ENCODE peak calls at places on chromosomes 3 and 15, in seven cellular contexts. N is AG10803, O is WTC11, W is HepG2, Z is mammary epithelial cell, C is Calu3, D is foreskin fibroblast. E is an unnamed sample.

GRCh38 chr15:63088532-63089245 is 33.0 kb upstream of the LACTB start:
- DNase-seq in N (no peak), O (no peak), W (no peak), Z (no peak), C (no peak), D (no peak), E (no peak)

GRCh38 chr3:176789281-176789705 is 408.0 kb downstream of the TBL1XR1 start:
- DNase-seq in N (no peak), O (no peak), W (no peak), Z (peak), C (no peak), D (no peak), E (no peak)

GRCh38 chr3:119222400-119222799 is 18.3 kb downstream of the B4GALT4 start:
- DNase-seq in N (no peak), O (no peak), W (no peak), Z (no peak), C (no peak), D (no peak), E (no peak)

GRCh38 chr3:11678735-11679134 is 35.0 kb upstream of the VGLL4 start:
- DNase-seq in N (no peak), O (no peak), W (no peak), Z (no peak), C (no peak), D (peak), E (no peak)

GRCh38 chr3:43923101-43923979 is 232.6 kb downstream of the ABHD5 start:
- DNase-seq in N (no peak), O (no peak), W (no peak), Z (no peak), C (no peak), D (no peak), E (no peak)

GRCh38 chr15:71532994-71533393 is 277.4 kb upstream of the NR2E3 start:
- DNase-seq in N (peak), O (peak), W (peak), Z (peak), C (peak), D (peak), E (no peak)

GRCh38 chr3:51799879-51800757 is 21.1 kb upstream of the IQCF6 start:
- DNase-seq in N (peak), O (no peak), W (peak), Z (peak), C (peak), D (peak), E (no peak)

GRCh38 chr3:10713656-10714055 is 102.4 kb upstream of the SLC6A11 start:
- DNase-seq in N (no peak), O (no peak), W (no peak), Z (no peak), C (no peak), D (no peak), E (no peak)

GRCh38 chr15:64452988-64453688 is 7.2 kb upstream of the ZNF609 start:
- DNase-seq in N (peak), O (no peak), W (no peak), Z (no peak), C (no peak), D (peak), E (no peak)

GRCh38 chr3:49716691-49717538 is 2.6 kb downstream of the AMIGO3 start:
- DNase-seq in N (no peak), O (no peak), W (no peak), Z (no peak), C (no peak), D (no peak), E (no peak)

GRCh38 chr15:49669288-49669687 is 48.4 kb downstream of the DTWD1 start:
- DNase-seq in N (no peak), O (no peak), W (no peak), Z (no peak), C (no peak), D (no peak), E (no peak)

GRCh38 chr3:196559826-196560225 is 8.5 kb downstream of the WDR53 start:
- DNase-seq in N (no peak), O (no peak), W (no peak), Z (no peak), C (no peak), D (peak), E (no peak)

GRCh38 chr15:60844010-60844409 is 365.1 kb upstream of the ICE2 start:
- DNase-seq in N (no peak), O (no peak), W (peak), Z (no peak), C (no peak), D (no peak), E (no peak)

GRCh38 chr3:48128779-48129178 is 59.4 kb downstream of the CDC25A start:
- DNase-seq in N (no peak), O (no peak), W (no peak), Z (peak), C (no peak), D (no peak), E (no peak)

GRCh38 chr3:129868912-129869311 is 24.6 kb downstream of the TMCC1 start:
- DNase-seq in N (no peak), O (no peak), W (no peak), Z (no peak), C (no peak), D (no peak), E (no peak)

GRCh38 chr15:60020736-60021135 is 16.6 kb downstream of the FOXB1 start:
- DNase-seq in N (no peak), O (no peak), W (no peak), Z (peak), C (no peak), D (no peak), E (no peak)

GRCh38 chr3:105253225-105253624 is 113.5 kb upstream of the ALCAM start:
- DNase-seq in N (no peak), O (no peak), W (no peak), Z (no peak), C (no peak), D (no peak), E (no peak)

GRCh38 chr15:63971427-63971805 is 74.9 kb downstream of the DAPK2 start:
- DNase-seq in N (no peak), O (peak), W (no peak), Z (no peak), C (no peak), D (no peak), E (peak)

GRCh38 chr15:41683955-41684354 is 23.8 kb downstream of the MGA start:
- DNase-seq in N (no peak), O (no peak), W (peak), Z (no peak), C (no peak), D (no peak), E (no peak)

GRCh38 chr3:29976871-29977270 is 629.5 kb upstream of the TGFBR2 start:
- DNase-seq in N (no peak), O (no peak), W (no peak), Z (no peak), C (no peak), D (no peak), E (no peak)

GRCh38 chr15:92001307-92001706 is 147.8 kb downstream of the SLCO3A1 start:
- DNase-seq in N (no peak), O (no peak), W (no peak), Z (no peak), C (no peak), D (no peak), E (no peak)

GRCh38 chr15:34582461-34583357 is 742 bp downstream of the GOLGA8B start:
- DNase-seq in N (peak), O (peak), W (no peak), Z (peak), C (peak), D (peak), E (no peak)

GRCh38 chr15:68580883-68581155 is 2.0 kb downstream of the CORO2B start:
- DNase-seq in N (no peak), O (no peak), W (no peak), Z (no peak), C (no peak), D (no peak), E (peak)

GRCh38 chr3:51621091-51621892 is 49.8 kb upstream of the TEX264 start:
- DNase-seq in N (peak), O (no peak), W (peak), Z (peak), C (no peak), D (peak), E (no peak)

GRCh38 chr3:131091768-131092167 is 65.1 kb downstream of the NEK11 start:
- DNase-seq in N (peak), O (no peak), W (peak), Z (peak), C (no peak), D (peak), E (no peak)

GRCh38 chr3:67719333-67719732 is 64.9 kb upstream of the SUCLG2 start:
- DNase-seq in N (peak), O (no peak), W (no peak), Z (peak), C (no peak), D (peak), E (no peak)

GRCh38 chr3:186599142-186599784 is 13.6 kb upstream of the AHSG start:
- DNase-seq in N (no peak), O (no peak), W (peak), Z (no peak), C (peak), D (no peak), E (no peak)

GRCh38 chr15:49406352-49407118 is 16.5 kb upstream of the FGF7 start:
- DNase-seq in N (no peak), O (no peak), W (no peak), Z (no peak), C (no peak), D (no peak), E (peak)

GRCh38 chr15:96329403-96329981 is 1.0 kb upstream of the NR2F2 start:
- DNase-seq in N (no peak), O (no peak), W (no peak), Z (no peak), C (no peak), D (peak), E (no peak)

GRCh38 chr15:26235148-26235769 is 372.1 kb upstream of the ATP10A start:
- DNase-seq in N (no peak), O (peak), W (no peak), Z (no peak), C (no peak), D (no peak), E (no peak)

GRCh38 chr3:17798000-17798399 is 55.6 kb upstream of the TBC1D5 start:
- DNase-seq in N (no peak), O (peak), W (peak), Z (no peak), C (no peak), D (no peak), E (no peak)

GRCh38 chr15:96314508-96314907 is 16.0 kb upstream of the NR2F2 start:
- DNase-seq in N (no peak), O (no peak), W (no peak), Z (no peak), C (no peak), D (no peak), E (no peak)

GRCh38 chr15:31374489-31374888 is 47.9 kb downstream of the KLF13 start:
- DNase-seq in N (peak), O (no peak), W (no peak), Z (no peak), C (no peak), D (no peak), E (no peak)

GRCh38 chr3:32420138-32420981 is 28.7 kb downstream of the CMTM7 start:
- DNase-seq in N (no peak), O (peak), W (peak), Z (peak), C (peak), D (peak), E (no peak)
- TF ChIP-seq CTCF in N (peak), O (no peak), W (peak), Z (peak), C (no peak), D (no peak), E (peak)

GRCh38 chr3:24364359-24364758 is 130.3 kb downstream of the THRB start:
- DNase-seq in N (no peak), O (no peak), W (no peak), Z (no peak), C (no peak), D (no peak), E (no peak)

GRCh38 chr3:24367216-24367615 is 127.4 kb downstream of the THRB start:
- DNase-seq in N (no peak), O (no peak), W (no peak), Z (no peak), C (no peak), D (no peak), E (no peak)

GRCh38 chr3:24367681-24368264 is 126.9 kb downstream of the THRB start:
- DNase-seq in N (no peak), O (no peak), W (no peak), Z (no peak), C (no peak), D (peak), E (no peak)

GRCh38 chr3:24363242-24363641 is 131.4 kb downstream of the THRB start:
- DNase-seq in N (peak), O (no peak), W (peak), Z (no peak), C (no peak), D (peak), E (no peak)

DNA sequence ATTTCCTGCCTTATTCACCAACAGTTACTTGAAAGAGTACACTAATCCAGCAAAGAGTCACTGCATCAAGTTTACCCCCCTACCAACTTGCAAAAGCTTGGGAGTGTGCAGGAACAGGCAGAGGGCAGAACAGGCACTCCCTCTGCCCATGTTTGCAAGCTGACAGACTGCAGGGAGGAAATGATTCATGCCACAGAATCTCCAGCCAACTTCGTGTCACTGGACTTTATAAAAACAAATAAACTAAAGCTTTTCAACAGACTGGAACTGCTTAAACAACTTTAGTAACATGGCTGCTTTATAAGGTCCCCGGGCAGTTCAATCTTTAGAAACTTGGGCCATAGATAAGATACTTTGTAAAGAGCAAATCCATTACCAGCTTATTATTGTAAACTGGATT is 129.5 kb downstream of the THRB start:
- DNase-seq in N (peak), O (no peak), W (peak), Z (peak), C (peak), D (peak), E (no peak)
- TF ChIP-seq CTCF in N (no peak), O (no peak), W (peak), Z (no peak), C (no peak), D (no peak), E (peak)

GRCh38 chr15:75164625-75165024 is 37.1 kb upstream of the C15orf39 start:
- DNase-seq in N (no peak), O (no peak), W (no peak), Z (no peak), C (no peak), D (no peak), E (no peak)
- TF ChIP-seq CTCF in N (no peak), O (no peak), W (no peak), Z (no peak), C (no peak), D (no peak), E (no peak)

GRCh38 chr3:37762286-37762685 is 99.4 kb upstream of the CTDSPL start:
- DNase-seq in N (no peak), O (no peak), W (no peak), Z (no peak), C (no peak), D (no peak), E (no peak)

GRCh38 chr3:37761583-37761982 is 100.1 kb upstream of the CTDSPL start:
- DNase-seq in N (no peak), O (no peak), W (no peak), Z (no peak), C (no peak), D (no peak), E (no peak)

GRCh38 chr3:37763338-37763737 is 98.3 kb upstream of the CTDSPL start:
- DNase-seq in N (no peak), O (no peak), W (no peak), Z (no peak), C (no peak), D (no peak), E (no peak)

GRCh38 chr3:37761043-37761442 is 100.6 kb upstream of the CTDSPL start:
- DNase-seq in N (no peak), O (no peak), W (no peak), Z (no peak), C (no peak), D (no peak), E (no peak)

DNA sequence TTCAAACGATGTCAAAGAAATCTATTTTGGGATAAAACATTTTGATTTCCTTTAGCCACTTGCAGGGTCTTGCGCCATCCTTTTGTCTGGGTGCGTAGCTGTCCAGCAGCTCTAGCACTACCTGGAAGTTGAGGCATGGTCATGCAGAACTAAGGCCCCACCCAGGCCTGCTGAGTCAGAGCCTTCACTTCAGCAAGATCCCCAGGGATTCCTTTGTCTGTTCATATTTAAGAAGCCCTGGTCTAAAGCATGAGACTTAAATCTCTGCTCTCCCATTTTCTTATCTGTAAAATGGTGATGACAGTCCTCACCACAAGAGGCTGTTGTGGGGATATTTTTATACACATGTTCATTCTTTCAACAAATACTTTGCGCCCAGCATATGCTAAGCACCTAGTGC is 99.0 kb upstream of the CTDSPL start:
- DNase-seq in N (peak), O (no peak), W (no peak), Z (no peak), C (no peak), D (peak), E (no peak)
- TF ChIP-seq CTCF in N (no peak), O (no peak), W (no peak), Z (no peak), C (no peak), D (no peak), E (peak)

DNA sequence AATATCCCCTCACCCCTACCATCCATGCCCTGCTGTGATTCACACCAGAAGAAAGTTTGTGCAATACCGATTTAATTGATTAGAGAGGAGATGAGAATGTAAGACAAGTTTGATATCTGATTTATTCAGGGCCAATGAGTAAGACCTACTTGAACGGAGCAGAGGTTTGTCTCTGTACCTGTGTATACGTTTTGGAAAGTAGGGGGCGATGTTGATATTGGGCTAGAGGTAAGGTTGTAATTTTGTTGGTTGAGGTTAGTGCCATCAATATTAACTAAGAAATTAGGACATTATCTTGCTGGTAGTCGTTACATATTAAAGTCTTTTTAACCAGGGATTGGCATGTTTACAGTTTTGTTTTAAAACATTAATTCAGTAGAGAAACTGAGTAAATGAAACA is 20.5 kb downstream of the EAF2 start:
- DNase-seq in N (no peak), O (no peak), W (peak), Z (peak), C (peak), D (no peak), E (no peak)
- TF ChIP-seq CTCF in N (no peak), O (peak), W (peak), Z (peak), C (peak), D (peak), E (peak)

GRCh38 chr3:135918600-135918999 is 46.9 kb upstream of the PPP2R3A start:
- DNase-seq in N (peak), O (no peak), W (peak), Z (peak), C (no peak), D (peak), E (no peak)
- TF ChIP-seq CTCF in N (peak), O (no peak), W (peak), Z (peak), C (peak), D (peak), E (peak)

DNA sequence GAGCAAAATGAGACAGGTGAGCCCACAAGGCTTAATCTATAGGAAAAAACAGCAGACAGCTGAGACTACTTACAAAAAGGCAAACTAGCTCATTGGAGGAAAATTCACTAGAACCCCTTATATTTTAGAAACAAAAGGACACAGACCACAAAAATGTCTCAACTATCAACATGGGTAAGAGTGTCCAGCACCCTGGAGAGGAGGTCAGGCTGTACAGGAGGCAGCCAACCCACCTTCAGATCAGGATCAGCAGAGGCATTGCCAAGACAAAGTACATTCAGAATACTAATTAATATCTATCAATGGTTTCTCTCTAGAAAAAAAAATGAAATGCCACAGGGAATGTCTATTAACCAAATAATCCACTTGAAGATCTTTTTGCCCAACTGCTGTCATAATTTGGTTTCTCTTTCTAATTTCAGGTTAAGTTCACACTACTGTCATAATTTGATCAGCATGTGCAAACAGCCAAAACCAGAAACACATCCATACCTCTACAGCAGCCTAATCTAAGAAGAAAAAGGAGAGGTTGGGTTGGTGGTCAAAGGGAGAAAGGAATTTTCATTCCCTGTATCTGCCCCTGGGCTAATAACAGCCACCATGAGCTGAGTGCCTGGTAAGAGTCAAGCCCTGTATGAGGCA is 26.0 kb upstream of the THBS1 start:
- DNase-seq in N (no peak), O (no peak), W (no peak), Z (no peak), C (no peak), D (no peak), E (no peak)
- TF ChIP-seq CTCF in N (no peak), O (no peak), W (no peak), Z (no peak), C (no peak), D (no peak), E (no peak)

DNA sequence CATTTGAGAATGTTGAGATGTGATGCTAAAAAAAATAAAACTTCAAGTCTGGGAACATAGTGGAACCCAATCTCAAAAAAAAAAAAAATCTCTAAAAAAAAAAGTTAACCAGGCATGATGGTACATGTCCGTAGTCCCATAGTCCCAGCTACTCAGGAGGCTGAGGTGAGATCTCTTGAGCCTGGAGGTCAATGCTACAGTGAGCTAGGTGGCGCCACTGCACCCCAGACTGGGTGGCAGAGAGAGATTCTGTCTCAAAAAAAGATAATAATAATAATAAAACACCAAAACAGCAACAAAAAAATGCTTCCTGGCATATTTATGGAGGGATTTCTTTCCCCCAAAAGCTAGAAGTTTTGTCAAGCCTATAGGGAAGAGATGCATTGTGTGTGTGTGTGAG is 361.6 kb downstream of the ROBO1 start:
- DNase-seq in N (no peak), O (peak), W (no peak), Z (no peak), C (no peak), D (no peak), E (no peak)
- TF ChIP-seq CTCF in N (peak), O (peak), W (no peak), Z (peak), C (no peak), D (no peak), E (peak)

E was measured in chondrocyte.